ENCODE peak calls at places on chromosomes 13 and 19, in five cellular contexts. One of them, this sample, is unnamed. For H3K36me3, the result is how much of the 10 kb centered on the place peaks cover.

GRCh38 chr19:33285441-33285927 is 16.9 kb downstream of the CEBPA start:
- DNase-seq in Peyer's patch: no peak
- DNase-seq in cardiac muscle cell: no peak
- DNase-seq in astrocyte: no peak
- DNase-seq in left ventricle myocardium inferior: no peak
- DNase-seq in this sample: no peak

GRCh38 chr13:95246292-95247082 is 54.8 kb downstream of the ABCC4 start:
- DNase-seq in left ventricle myocardium inferior: no peak
- DNase-seq in cardiac muscle cell: no peak
- DNase-seq in astrocyte: no peak
- DNase-seq in Peyer's patch: no peak
- DNase-seq in this sample: no peak

GRCh38 chr13:33153421-33154381 is 131.9 kb downstream of the STARD13 start:
- DNase-seq in astrocyte: peak
- DNase-seq in Peyer's patch: no peak
- DNase-seq in cardiac muscle cell: peak
- DNase-seq in left ventricle myocardium inferior: peak
- DNase-seq in this sample: no peak

GRCh38 chr13:48559638-48560320 is 26.9 kb upstream of the RCBTB2 start:
- DNase-seq in cardiac muscle cell: peak
- DNase-seq in astrocyte: peak
- DNase-seq in left ventricle myocardium inferior: no peak
- DNase-seq in Peyer's patch: no peak
- DNase-seq in this sample: no peak

GRCh38 chr13:102699419-102699961 is 4.6 kb upstream of the METTL21C start:
- DNase-seq in left ventricle myocardium inferior: no peak
- DNase-seq in astrocyte: no peak
- DNase-seq in Peyer's patch: no peak
- DNase-seq in cardiac muscle cell: no peak
- DNase-seq in this sample: no peak

GRCh38 chr19:15702590-15702930 is 25.3 kb upstream of the OR10H2 start:
- DNase-seq in cardiac muscle cell: peak
- DNase-seq in left ventricle myocardium inferior: peak
- DNase-seq in Peyer's patch: peak
- DNase-seq in astrocyte: no peak
- DNase-seq in this sample: no peak

GRCh38 chr19:35673121-35673804 is 6.9 kb downstream of the UPK1A start:
- DNase-seq in Peyer's patch: no peak
- DNase-seq in left ventricle myocardium inferior: peak
- DNase-seq in astrocyte: peak
- DNase-seq in cardiac muscle cell: peak
- DNase-seq in this sample: no peak

GRCh38 chr13:94661396-94661795 is 50.9 kb downstream of the SOX21 start:
- DNase-seq in astrocyte: no peak
- DNase-seq in left ventricle myocardium inferior: no peak
- DNase-seq in Peyer's patch: no peak
- DNase-seq in cardiac muscle cell: no peak
- DNase-seq in this sample: no peak

GRCh38 chr13:113211774-113212173 is 2.4 kb downstream of the CUL4A start:
- DNase-seq in astrocyte: no peak
- DNase-seq in Peyer's patch: no peak
- DNase-seq in left ventricle myocardium inferior: no peak
- DNase-seq in cardiac muscle cell: no peak
- DNase-seq in this sample: no peak

GRCh38 chr13:31927219-31927653 is 104.3 kb upstream of the FRY start:
- DNase-seq in Peyer's patch: no peak
- DNase-seq in astrocyte: no peak
- DNase-seq in cardiac muscle cell: no peak
- DNase-seq in left ventricle myocardium inferior: no peak
- DNase-seq in this sample: no peak

GRCh38 chr13:108967371-108967770 is 338.0 kb downstream of the MYO16 start:
- DNase-seq in Peyer's patch: no peak
- DNase-seq in left ventricle myocardium inferior: no peak
- DNase-seq in astrocyte: no peak
- DNase-seq in cardiac muscle cell: no peak
- DNase-seq in this sample: no peak

GRCh38 chr13:113933901-113934300 is 40.0 kb downstream of the C13orf46 start:
- DNase-seq in Peyer's patch: no peak
- DNase-seq in astrocyte: no peak
- DNase-seq in cardiac muscle cell: no peak
- DNase-seq in left ventricle myocardium inferior: peak
- DNase-seq in this sample: no peak

GRCh38 chr13:95480131-95480545 is 72.4 kb upstream of the CLDN10 start:
- DNase-seq in Peyer's patch: no peak
- DNase-seq in astrocyte: no peak
- DNase-seq in left ventricle myocardium inferior: peak
- DNase-seq in cardiac muscle cell: peak
- DNase-seq in this sample: no peak

DNA sequence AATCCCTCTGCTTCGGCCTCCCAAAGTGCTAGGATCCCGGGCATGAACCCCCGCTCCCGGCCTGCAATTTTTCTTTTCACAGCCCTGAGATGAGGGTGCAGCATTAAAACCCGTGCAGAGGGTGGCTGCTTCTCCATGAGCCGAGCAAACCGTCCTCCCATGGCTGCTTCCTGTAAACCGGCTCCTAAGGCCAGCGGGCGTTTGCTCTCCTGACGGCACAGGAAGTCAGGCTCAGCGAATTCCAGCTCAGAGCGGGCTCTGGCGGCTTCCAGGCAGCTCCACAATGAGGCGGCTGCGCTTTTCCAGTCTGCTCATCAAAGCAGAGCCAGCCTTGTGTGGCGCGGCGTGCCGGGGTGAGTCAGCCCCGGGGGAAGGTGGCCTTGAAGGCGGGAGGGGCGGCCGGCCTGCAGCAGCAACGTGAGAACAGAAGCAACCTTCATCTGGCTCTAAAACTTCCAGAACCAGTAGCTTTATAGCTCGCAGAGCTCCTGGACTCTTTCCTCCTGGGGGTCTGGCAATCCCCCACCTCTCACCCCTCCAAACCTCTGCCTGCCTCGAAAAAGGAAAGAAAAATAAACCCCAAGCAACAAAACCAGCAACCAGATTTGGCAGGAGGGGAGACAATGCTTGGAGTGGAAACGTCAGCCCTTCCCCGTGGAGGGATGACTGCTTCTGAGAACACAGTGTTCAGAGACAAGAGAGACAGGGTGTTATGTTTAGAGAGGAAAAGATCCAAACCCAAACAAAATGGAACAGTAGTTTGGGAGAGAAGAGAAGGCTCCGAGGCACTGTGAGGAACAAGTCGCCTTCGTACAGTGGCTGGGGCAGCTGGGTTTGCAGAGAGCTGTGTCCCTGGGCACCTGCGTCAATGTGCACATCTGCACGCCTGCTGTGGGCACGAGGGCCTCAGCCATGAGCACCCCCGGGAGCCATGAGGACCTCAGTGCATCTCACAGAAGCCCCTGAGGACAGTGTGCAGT is 67.8 kb downstream of the GADD45B start:
- DNase-seq in cardiac muscle cell: peak
- DNase-seq in Peyer's patch: peak
- DNase-seq in left ventricle myocardium inferior: peak
- DNase-seq in astrocyte: peak
- DNase-seq in this sample: peak
- TF ChIP-seq CTCF in cardiac muscle cell: peak
- TF ChIP-seq CTCF in Peyer's patch: peak
- TF ChIP-seq CTCF in left ventricle myocardium inferior: peak
- TF ChIP-seq CTCF in astrocyte: no peak
- TF ChIP-seq CTCF in this sample: no peak

GRCh38 chr13:79591493-79591892 is 110.5 kb downstream of the NDFIP2 start:
- DNase-seq in left ventricle myocardium inferior: no peak
- DNase-seq in astrocyte: no peak
- DNase-seq in cardiac muscle cell: no peak
- DNase-seq in Peyer's patch: no peak
- DNase-seq in this sample: no peak

GRCh38 chr13:79593121-79593520 is 112.2 kb downstream of the NDFIP2 start:
- DNase-seq in cardiac muscle cell: no peak
- DNase-seq in Peyer's patch: no peak
- DNase-seq in left ventricle myocardium inferior: no peak
- DNase-seq in astrocyte: no peak
- DNase-seq in this sample: no peak

GRCh38 chr13:79593611-79594275 is 112.8 kb downstream of the NDFIP2 start:
- DNase-seq in cardiac muscle cell: peak
- DNase-seq in astrocyte: peak
- DNase-seq in Peyer's patch: no peak
- DNase-seq in left ventricle myocardium inferior: no peak
- DNase-seq in this sample: no peak

GRCh38 chr13:79585033-79585432 is 104.1 kb downstream of the NDFIP2 start:
- DNase-seq in left ventricle myocardium inferior: no peak
- DNase-seq in Peyer's patch: no peak
- DNase-seq in cardiac muscle cell: no peak
- DNase-seq in astrocyte: no peak
- DNase-seq in this sample: no peak

DNA sequence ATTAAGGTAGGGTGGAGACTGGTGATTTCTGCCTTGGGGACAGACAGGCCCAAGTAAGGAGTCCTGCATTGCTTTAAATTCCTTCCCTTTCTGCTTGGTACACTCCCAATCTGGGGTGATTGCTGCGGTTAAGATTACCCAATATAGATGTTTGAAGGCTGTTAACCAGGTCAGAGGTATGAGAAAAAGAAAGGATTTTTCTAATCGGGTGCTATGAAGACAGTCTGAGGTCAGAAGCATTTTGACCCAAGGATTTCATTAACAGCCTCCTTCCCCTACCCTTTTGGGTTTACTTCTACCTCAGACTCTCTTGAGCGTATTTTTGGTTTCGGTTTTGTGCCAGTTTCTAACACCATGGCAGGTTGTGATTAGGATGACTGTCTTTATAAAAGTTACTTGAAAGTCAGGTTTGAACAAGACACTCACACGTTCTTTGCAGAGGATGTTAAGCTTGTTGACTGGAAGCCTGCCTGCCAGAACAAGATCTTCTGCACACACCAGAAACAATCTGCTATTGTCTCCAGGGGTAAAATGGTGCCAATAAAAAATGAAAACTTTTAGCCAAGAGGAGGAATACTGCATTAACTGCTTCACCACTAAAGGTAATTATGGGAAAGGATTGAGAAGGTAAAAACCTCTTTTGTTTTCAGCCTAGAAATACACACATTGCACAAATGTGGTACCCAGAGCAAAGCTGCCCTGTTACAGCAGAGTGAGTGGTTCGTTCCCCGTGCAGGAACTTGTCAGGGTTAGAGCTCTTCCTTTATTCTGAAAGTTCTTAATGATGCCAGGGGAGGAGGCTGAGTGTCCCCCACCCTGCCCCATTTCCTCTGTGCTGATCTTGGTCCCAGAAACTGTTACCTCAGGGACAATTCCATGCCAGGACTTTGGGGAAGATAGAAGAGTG is 108.9 kb downstream of the NDFIP2 start:
- DNase-seq in left ventricle myocardium inferior: no peak
- DNase-seq in astrocyte: no peak
- DNase-seq in Peyer's patch: no peak
- DNase-seq in cardiac muscle cell: peak
- DNase-seq in this sample: no peak
- H3K4me3 ChIP-seq in left ventricle myocardium inferior: no peak
- H3K4me3 ChIP-seq in astrocyte: no peak
- H3K4me3 ChIP-seq in Peyer's patch: no peak
- H3K4me3 ChIP-seq in cardiac muscle cell: no peak
- H3K4me3 ChIP-seq in this sample: no peak

GRCh38 chr19:13918726-13919411 is 12.9 kb downstream of the CC2D1A start:
- DNase-seq in astrocyte: no peak
- DNase-seq in left ventricle myocardium inferior: no peak
- DNase-seq in Peyer's patch: no peak
- DNase-seq in cardiac muscle cell: no peak
- DNase-seq in this sample: no peak
- H3K36me3 ChIP-seq in astrocyte: under half
- H3K36me3 ChIP-seq in left ventricle myocardium inferior: half or more
- H3K36me3 ChIP-seq in Peyer's patch: under half
- H3K36me3 ChIP-seq in cardiac muscle cell: under half
- H3K36me3 ChIP-seq in this sample: under half

DNA sequence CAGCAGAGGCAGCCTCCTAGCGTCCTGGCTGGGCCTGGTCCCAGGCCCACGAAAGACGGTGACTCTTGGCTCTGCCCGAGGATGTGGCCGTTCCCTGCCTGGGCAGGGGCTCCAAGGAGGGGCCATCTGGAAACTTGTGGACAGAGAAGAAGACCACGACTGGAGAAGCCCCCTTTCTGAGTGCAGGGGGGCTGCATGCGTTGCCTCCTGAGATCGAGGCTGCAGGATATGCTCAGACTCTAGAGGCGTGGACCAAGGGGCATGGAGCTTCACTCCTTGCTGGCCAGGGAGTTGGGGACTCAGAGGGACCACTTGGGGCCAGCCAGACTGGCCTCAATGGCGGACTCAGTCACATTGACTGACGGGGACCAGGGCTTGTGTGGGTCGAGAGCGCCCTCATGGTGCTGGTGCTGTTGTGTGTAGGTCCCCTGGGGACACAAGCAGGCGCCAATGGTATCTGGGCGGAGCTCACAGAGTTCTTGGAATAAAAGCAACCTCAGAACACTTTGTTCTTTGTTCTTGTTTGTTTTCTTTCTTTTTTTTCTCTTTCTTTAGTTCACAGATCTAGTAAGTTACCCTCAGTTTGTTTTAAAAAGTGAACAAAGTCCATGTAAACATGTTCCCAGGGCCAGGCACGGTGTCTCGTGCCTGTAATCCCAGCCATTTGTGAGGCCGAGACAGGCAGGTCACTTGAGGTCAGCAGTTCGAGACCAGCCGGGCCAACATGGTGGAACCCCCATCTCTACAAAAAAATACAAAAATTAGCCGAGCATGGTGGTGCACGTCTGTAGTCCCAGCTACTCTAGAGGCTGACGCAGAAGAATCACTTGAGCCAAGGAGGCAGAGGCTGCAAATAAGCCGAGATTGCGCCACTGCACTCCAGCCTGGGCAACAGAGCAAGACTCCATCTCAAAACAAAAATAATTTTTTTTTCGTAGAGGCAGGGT is 10.2 kb downstream of the ANGPTL4 start:
- DNase-seq in left ventricle myocardium inferior: no peak
- DNase-seq in Peyer's patch: no peak
- DNase-seq in astrocyte: no peak
- DNase-seq in cardiac muscle cell: peak
- DNase-seq in this sample: no peak
- TF ChIP-seq CTCF in left ventricle myocardium inferior: no peak
- TF ChIP-seq CTCF in Peyer's patch: no peak
- TF ChIP-seq CTCF in astrocyte: no peak
- TF ChIP-seq CTCF in cardiac muscle cell: no peak
- TF ChIP-seq CTCF in this sample: no peak

DNA sequence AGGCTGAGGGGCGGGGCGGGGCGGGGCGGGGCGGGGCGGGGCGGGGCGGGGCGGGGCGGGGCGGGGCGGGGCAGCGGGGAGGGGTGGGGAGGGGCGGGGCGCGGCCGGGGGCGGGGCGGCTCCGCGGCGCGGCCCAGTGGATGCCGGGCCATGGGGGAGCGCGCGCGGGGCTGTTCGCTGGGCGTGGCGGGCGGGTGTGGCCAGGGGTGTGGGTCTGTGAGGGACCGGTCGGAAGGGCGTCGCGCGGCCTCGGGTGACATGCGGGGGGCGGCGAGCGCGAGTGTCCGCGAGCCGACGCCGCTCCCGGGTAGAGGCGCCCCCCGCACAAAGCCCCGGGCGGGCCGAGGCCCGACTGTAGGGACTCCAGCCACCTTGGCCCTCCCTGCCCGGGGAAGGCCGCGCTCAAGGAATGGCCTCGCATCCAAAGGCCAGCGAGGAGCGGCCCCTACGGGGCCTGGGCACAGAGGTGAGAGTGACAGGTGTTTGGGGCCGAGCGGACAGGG is at the start of gene ZFP28:
- DNase-seq in cardiac muscle cell: no peak
- DNase-seq in left ventricle myocardium inferior: peak
- DNase-seq in astrocyte: no peak
- DNase-seq in Peyer's patch: peak
- DNase-seq in this sample: no peak
- H3K4me3 ChIP-seq in cardiac muscle cell: peak
- H3K4me3 ChIP-seq in left ventricle myocardium inferior: peak
- H3K4me3 ChIP-seq in astrocyte: peak
- H3K4me3 ChIP-seq in Peyer's patch: peak
- H3K4me3 ChIP-seq in this sample: no peak

GRCh38 chr13:56773148-56773547 is 367.6 kb upstream of the PRR20A start:
- DNase-seq in left ventricle myocardium inferior: no peak
- DNase-seq in cardiac muscle cell: no peak
- DNase-seq in astrocyte: no peak
- DNase-seq in Peyer's patch: no peak
- DNase-seq in this sample: no peak
- H3K36me3 ChIP-seq in left ventricle myocardium inferior: under half
- H3K36me3 ChIP-seq in cardiac muscle cell: under half
- H3K36me3 ChIP-seq in astrocyte: under half
- H3K36me3 ChIP-seq in Peyer's patch: under half
- H3K36me3 ChIP-seq in this sample: under half

This sample was measured in GM06990.